ENCODE peak calls at places on chromosomes 13 and 19, in eight cellular contexts. C, B, R, E, M, U, V and W are unnamed samples.

GRCh38 chr19:45123440-45123850 is 30.5 kb downstream of the PPP1R37 start:
- DNase-seq in C (no peak), B (peak), V (peak), U (no peak), R (no peak), M (no peak), E (no peak), W (no peak)

GRCh38 chr13:87887459-87888123 is 216.4 kb downstream of the SLITRK5 start:
- DNase-seq in B (no peak), E (no peak), R (no peak), M (no peak), U (no peak), V (no peak), C (no peak), W (no peak)

GRCh38 chr19:18278521-18279265 is 2.7 kb downstream of the JUND start:
- DNase-seq in V (no peak), B (peak), E (no peak), R (no peak), U (no peak), C (peak), M (no peak), W (peak)

GRCh38 chr13:87274209-87274819 is 396.9 kb upstream of the SLITRK5 start:
- DNase-seq in V (peak), U (no peak), E (no peak), C (peak), B (peak), M (no peak), R (peak), W (no peak)

GRCh38 chr19:32976223-32976805 is 4.3 kb downstream of the FAAP24 start:
- DNase-seq in V (peak), C (peak), B (peak), U (peak), E (peak), M (peak), R (peak), W (peak)

GRCh38 chr19:54534156-54534555 is 31.5 kb downstream of the LAIR2 start:
- DNase-seq in C (no peak), U (no peak), E (no peak), V (no peak), M (no peak), R (no peak), B (no peak), W (no peak)

GRCh38 chr13:20334309-20334708 is 102.2 kb upstream of the GJB6 start:
- DNase-seq in E (no peak), B (no peak), V (no peak), C (no peak), R (no peak), U (no peak), M (no peak), W (no peak)

GRCh38 chr13:102183509-102184182 is 218.2 kb downstream of the FGF14 start:
- DNase-seq in U (no peak), V (no peak), C (no peak), R (no peak), M (no peak), E (no peak), B (peak), W (no peak)

GRCh38 chr13:19171563-19171962 is 10.1 kb downstream of the TUBA3C start:
- DNase-seq in C (no peak), B (no peak), U (no peak), E (no peak), V (no peak), M (no peak), R (no peak), W (no peak)

GRCh38 chr13:103898481-103898880 is 832.3 kb upstream of the SLC10A2 start:
- DNase-seq in C (no peak), R (no peak), U (no peak), M (no peak), V (no peak), B (no peak), E (no peak), W (no peak)

GRCh38 chr13:36673838-36674326 is at the start of gene SERTM1:
- DNase-seq in C (peak), E (no peak), R (peak), M (no peak), V (peak), B (peak), U (no peak), W (no peak)

GRCh38 chr19:45137179-45137761 is 23.5 kb downstream of the NKPD1 start:
- DNase-seq in C (peak), M (no peak), B (no peak), V (no peak), U (no peak), E (peak), R (peak), W (no peak)

GRCh38 chr13:114249062-114249461 is 14.4 kb downstream of the CDC16 start:
- DNase-seq in V (no peak), B (no peak), M (no peak), R (peak), E (no peak), U (no peak), C (no peak), W (no peak)

GRCh38 chr13:28792992-28793391 is 27.1 kb upstream of the MTUS2 start:
- DNase-seq in C (peak), E (no peak), R (no peak), B (peak), U (peak), M (no peak), V (no peak), W (no peak)

GRCh38 chr13:37870895-37871550 is 1.5 kb upstream of the TRPC4 start:
- DNase-seq in R (no peak), E (no peak), B (peak), M (no peak), C (peak), V (no peak), U (peak), W (no peak)

GRCh38 chr13:67308004-67308772 is 78.1 kb upstream of the PCDH9 start:
- DNase-seq in E (no peak), B (peak), U (no peak), R (no peak), V (no peak), C (no peak), M (no peak), W (no peak)

GRCh38 chr19:5501907-5502306 is 46.7 kb downstream of the ZNRF4 start:
- DNase-seq in R (no peak), C (no peak), U (no peak), E (no peak), B (no peak), M (no peak), V (no peak), W (no peak)

GRCh38 chr13:74919914-74920313 is 562.1 kb downstream of the TBC1D4 start:
- DNase-seq in M (no peak), U (no peak), V (peak), R (no peak), B (no peak), C (no peak), E (no peak), W (no peak)

GRCh38 chr19:11373885-11374448 is 499 bp upstream of the SWSAP1 start:
- DNase-seq in R (no peak), V (no peak), B (no peak), C (no peak), E (no peak), U (no peak), M (no peak), W (no peak)

GRCh38 chr13:45447050-45447661 is 17.6 kb upstream of the COG3 start:
- DNase-seq in E (no peak), R (no peak), U (no peak), B (no peak), M (no peak), V (no peak), C (no peak), W (no peak)

GRCh38 chr13:113305208-113305607 is 8.2 kb downstream of the LAMP1 start:
- DNase-seq in U (no peak), C (no peak), R (no peak), B (peak), M (no peak), E (no peak), V (no peak), W (no peak)

GRCh38 chr13:110341445-110342247 is 34.6 kb downstream of the COL4A2 start:
- DNase-seq in U (no peak), M (no peak), E (peak), C (peak), R (no peak), V (no peak), B (peak), W (no peak)

GRCh38 chr19:46606019-46606418 is 4.9 kb downstream of the CALM3 start:
- DNase-seq in R (no peak), C (no peak), E (no peak), B (no peak), V (no peak), U (no peak), M (no peak), W (no peak)

GRCh38 chr19:6011206-6011605 is 33.3 kb upstream of the RANBP3 start:
- DNase-seq in U (no peak), B (no peak), M (no peak), V (no peak), E (no peak), C (no peak), R (no peak), W (no peak)

GRCh38 chr13:40974460-40975407 is 44.4 kb downstream of the ELF1 start:
- DNase-seq in U (peak), B (peak), M (no peak), E (no peak), C (peak), R (no peak), V (no peak), W (no peak)

GRCh38 chr19:46604781-46605355 is 3.7 kb downstream of the CALM3 start:
- DNase-seq in B (no peak), U (no peak), E (no peak), M (no peak), V (no peak), R (no peak), C (no peak), W (no peak)

GRCh38 chr13:113601166-113602070 is 16.9 kb downstream of the TFDP1 start:
- DNase-seq in U (no peak), C (no peak), M (no peak), E (no peak), V (no peak), B (no peak), R (no peak), W (no peak)

GRCh38 chr13:111864566-111864965 is 202.4 kb upstream of the SOX1 start:
- DNase-seq in C (no peak), R (no peak), M (no peak), B (no peak), V (no peak), E (no peak), U (no peak), W (no peak)

GRCh38 chr13:32695602-32696250 is 109.5 kb downstream of the PDS5B start:
- DNase-seq in U (no peak), E (no peak), R (no peak), C (peak), M (no peak), B (peak), V (no peak), W (no peak)